ENCODE peak calls at places on chromosomes 3 and 15, in four cellular contexts. Q, C, M and P are unnamed samples.

GRCh38 chr3:94345101-94345500 is 282.2 kb downstream of the NSUN3 start:
- DNase-seq in C (no peak), Q (no peak), M (no peak), P (no peak)

GRCh38 chr3:58005662-58006061 is 2.6 kb upstream of the FLNB start:
- DNase-seq in Q (no peak), M (no peak), C (peak), P (no peak)

GRCh38 chr3:46500631-46501377 is 3.0 kb downstream of the RTP3 start:
- DNase-seq in C (no peak), Q (peak), M (no peak), P (no peak)

GRCh38 chr15:80674245-80674614 is 20.9 kb upstream of the ABHD17C start:
- DNase-seq in M (no peak), Q (peak), C (no peak), P (no peak)

GRCh38 chr3:120348065-120348980 is 831 bp downstream of the LRRC58 start:
- DNase-seq in M (no peak), Q (no peak), C (peak), P (peak)

GRCh38 chr3:183829466-183829865 is 4.1 kb upstream of the MAP6D1 start:
- DNase-seq in M (no peak), Q (no peak), C (no peak), P (no peak)

GRCh38 chr3:146705205-146705604 is 100.1 kb upstream of the PLSCR5 start:
- DNase-seq in C (no peak), M (no peak), Q (no peak), P (no peak)

GRCh38 chr3:141103503-141103902 is 52.4 kb downstream of the SPSB4 start:
- DNase-seq in M (no peak), C (no peak), Q (no peak), P (no peak)

GRCh38 chr15:28955686-28956421 is 70.1 kb downstream of the APBA2 start:
- DNase-seq in C (no peak), Q (no peak), M (peak), P (no peak)

GRCh38 chr3:120451670-120452220 is 953 bp upstream of the FSTL1 start:
- DNase-seq in Q (no peak), C (no peak), M (no peak), P (no peak)

GRCh38 chr15:27696530-27696929 is 402.6 kb downstream of the OCA2 start:
- DNase-seq in M (no peak), C (no peak), Q (no peak), P (no peak)

GRCh38 chr3:119240101-119240581 is 537 bp downstream of the B4GALT4 start:
- DNase-seq in C (peak), M (peak), Q (no peak), P (peak)

GRCh38 chr3:160205606-160206005 is 19.6 kb upstream of the C3orf80 start:
- DNase-seq in C (no peak), Q (no peak), M (no peak), P (no peak)

GRCh38 chr3:195258449-195259145 is 12.4 kb downstream of the XXYLT1 start:
- DNase-seq in Q (no peak), M (no peak), C (peak), P (no peak)

GRCh38 chr3:25831578-25831977 is 41.7 kb downstream of the OXSM start:
- DNase-seq in C (no peak), Q (no peak), M (peak), P (peak)

GRCh38 chr3:150765949-150766720 is 3.2 kb upstream of the SIAH2 start:
- DNase-seq in Q (peak), M (peak), C (peak), P (no peak)

GRCh38 chr3:64318670-64319271 is 93.5 kb upstream of the PRICKLE2 start:
- DNase-seq in C (no peak), M (no peak), Q (no peak), P (no peak)

GRCh38 chr3:95797081-95797480 is 1017.3 kb upstream of the EPHA6 start:
- DNase-seq in Q (no peak), C (no peak), M (no peak), P (no peak)

GRCh38 chr3:10945683-10946287 is 46.8 kb upstream of the SLC6A1 start:
- DNase-seq in C (peak), Q (no peak), M (peak), P (peak)

GRCh38 chr15:34241376-34242350 is 16.8 kb downstream of the EMC4 start:
- DNase-seq in M (peak), Q (no peak), C (peak), P (peak)

GRCh38 chr3:50147447-50147846 is 7.7 kb upstream of the SEMA3F start:
- DNase-seq in C (no peak), Q (no peak), M (no peak), P (no peak)

GRCh38 chr3:33184863-33185262 is 33.7 kb downstream of the SUSD5 start:
- DNase-seq in C (peak), Q (no peak), M (no peak), P (no peak)
- TF ChIP-seq SP1 in C (no peak), Q (no peak), M (no peak), P (no peak)

GRCh38 chr15:44694416-44694815 is 16.7 kb downstream of the PATL2 start:
- DNase-seq in C (no peak), Q (no peak), M (no peak), P (no peak)
- TF ChIP-seq TARDBP in C (no peak), Q (no peak), M (no peak), P (no peak)

DNA sequence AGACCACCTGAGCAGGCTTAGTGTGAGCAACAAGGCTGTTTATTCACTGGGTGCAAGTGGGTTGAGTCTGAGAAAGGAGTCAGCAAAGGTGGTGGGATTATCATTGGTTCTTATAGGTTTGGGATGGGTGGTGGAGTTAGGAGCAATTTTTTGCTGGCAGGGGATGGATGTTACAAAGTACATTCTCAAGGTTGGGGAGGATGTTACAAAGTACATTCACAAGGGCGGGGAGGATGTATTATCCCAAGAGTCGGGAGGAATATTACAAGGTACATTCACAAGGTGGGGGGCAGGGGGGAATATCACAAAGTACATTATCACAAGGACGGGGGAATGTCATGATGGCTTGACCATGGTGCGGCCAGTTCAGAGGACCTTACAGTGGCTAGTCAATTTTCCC is 32.9 kb upstream of the OSBPL11 start:
- DNase-seq in C (no peak), M (no peak), Q (no peak), P (no peak)
- TF ChIP-seq SP1 in C (no peak), M (no peak), Q (no peak), P (no peak)

DNA sequence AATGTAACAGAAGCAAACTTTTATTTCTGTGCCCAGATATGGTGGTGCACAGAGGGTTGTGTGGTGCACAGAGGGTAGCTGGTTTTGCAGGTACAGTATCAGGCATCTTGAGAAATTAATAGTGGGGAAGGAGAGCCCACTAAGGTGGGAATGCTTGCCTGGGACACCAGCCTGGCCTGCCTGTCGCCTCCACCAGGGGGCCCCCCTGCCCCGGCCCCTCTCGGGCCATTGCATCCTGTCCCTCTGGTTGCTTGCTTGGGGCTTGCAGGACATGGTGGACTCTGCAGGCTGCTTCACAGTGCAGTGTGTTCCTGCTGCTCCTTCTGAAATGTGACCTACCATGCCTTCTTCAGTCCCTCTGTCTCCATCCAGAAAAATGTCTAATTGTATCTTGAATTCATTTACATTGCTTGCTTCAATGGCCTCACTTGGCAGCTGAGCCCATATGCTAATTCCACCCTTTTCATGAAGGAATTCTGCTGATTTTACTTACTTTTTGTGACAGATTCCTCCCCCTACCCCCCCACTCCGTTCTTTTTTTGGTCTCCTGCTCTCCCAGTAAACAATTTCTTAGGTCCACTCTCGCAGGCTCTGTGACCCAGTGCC is 73.6 kb downstream of the EEFSEC start:
- DNase-seq in C (peak), Q (no peak), M (peak), P (peak)
- TF ChIP-seq TARDBP in C (no peak), Q (no peak), M (no peak), P (no peak)

GRCh38 chr15:46312133-46312740 is 677.4 kb downstream of the SQOR start:
- DNase-seq in C (peak), Q (peak), M (peak), P (peak)
- TF ChIP-seq SP1 in C (no peak), Q (no peak), M (no peak), P (no peak)

GRCh38 chr3:27532426-27532825 is 48.2 kb upstream of the SLC4A7 start:
- DNase-seq in C (no peak), Q (no peak), M (no peak), P (no peak)
- TF ChIP-seq TARDBP in C (no peak), Q (no peak), M (no peak), P (no peak)

GRCh38 chr3:12603969-12604368 is 47.1 kb downstream of the MKRN2 start:
- DNase-seq in Q (no peak), M (no peak), C (no peak), P (no peak)
- TF ChIP-seq SP1 in Q (no peak), M (no peak), C (no peak), P (no peak)